ENCODE peak calls at places on chromosomes 1 and 21, in nine cellular contexts. K is sigmoid colon, P is HFFc6, M is left ventricle myocardium inferior, F is thoracic aorta, U is neural progenitor cell, X is cardiac fibroblast, Z is testis, T is GM06990. W is an unnamed sample.

GRCh38 chr1:111976332-111976731 is 13.1 kb downstream of the KCND3 start:
- DNase-seq in K (no peak), P (no peak), M (no peak), F (no peak), U (no peak), X (no peak), Z (no peak), T (no peak), W (no peak)

GRCh38 chr21:28794341-28794970 is 198.2 kb downstream of the LTN1 start:
- DNase-seq in K (no peak), P (no peak), M (no peak), F (no peak), U (no peak), X (peak), Z (no peak), T (no peak), W (no peak)

GRCh38 chr1:154951901-154952657 is 3.8 kb downstream of the PBXIP1 start:
- DNase-seq in K (no peak), P (no peak), M (no peak), F (no peak), U (no peak), X (no peak), Z (no peak), T (no peak), W (no peak)

GRCh38 chr1:209341689-209342420 is 241.7 kb upstream of the CAMK1G start:
- DNase-seq in K (no peak), P (no peak), M (no peak), F (no peak), U (no peak), X (no peak), Z (no peak), T (no peak), W (no peak)

GRCh38 chr1:42927920-42928505 is 30.7 kb downstream of the SLC2A1 start:
- DNase-seq in K (no peak), P (no peak), M (no peak), F (no peak), U (no peak), X (no peak), Z (no peak), T (no peak), W (no peak)

GRCh38 chr1:44354268-44354839 is 703 bp downstream of the ERI3 start:
- DNase-seq in K (no peak), P (no peak), M (no peak), F (no peak), U (no peak), X (peak), Z (no peak), T (no peak), W (no peak)

GRCh38 chr1:237756304-237756967 is 134.3 kb downstream of the ZP4 start:
- DNase-seq in K (no peak), P (no peak), M (no peak), F (no peak), U (no peak), X (no peak), Z (no peak), T (no peak), W (no peak)

GRCh38 chr1:196467230-196467629 is 141.0 kb downstream of the KCNT2 start:
- DNase-seq in K (no peak), P (no peak), M (no peak), F (no peak), U (no peak), X (no peak), Z (no peak), T (no peak), W (no peak)

GRCh38 chr1:190205713-190206112 is 272.0 kb downstream of the BRINP3 start:
- DNase-seq in K (no peak), P (no peak), M (no peak), F (no peak), U (no peak), X (peak), Z (no peak), T (no peak), W (no peak)

GRCh38 chr1:20648946-20649345 is 12.2 kb downstream of the DDOST start:
- DNase-seq in K (no peak), P (no peak), M (no peak), F (no peak), U (no peak), X (no peak), Z (no peak), T (no peak), W (no peak)

GRCh38 chr1:3483801-3484444 is 29.5 kb downstream of the ARHGEF16 start:
- DNase-seq in K (no peak), P (no peak), M (no peak), F (no peak), U (peak), X (peak), Z (peak), T (no peak), W (no peak)

GRCh38 chr1:67646145-67647035 is 38.6 kb upstream of the GADD45A start:
- DNase-seq in K (no peak), P (peak), M (peak), F (no peak), U (peak), X (peak), Z (peak), T (no peak), W (no peak)

GRCh38 chr1:79373481-79374132 is 367.1 kb upstream of the ADGRL4 start:
- DNase-seq in K (no peak), P (no peak), M (no peak), F (no peak), U (no peak), X (peak), Z (no peak), T (no peak), W (no peak)

GRCh38 chr1:220528049-220528678 is at the start of gene MARK1:
- DNase-seq in K (peak), P (no peak), M (peak), F (no peak), U (peak), X (peak), Z (peak), T (peak), W (no peak)

GRCh38 chr1:29445330-29445729 is 209.0 kb downstream of the PTPRU start:
- DNase-seq in K (no peak), P (no peak), M (no peak), F (no peak), U (no peak), X (no peak), Z (no peak), T (no peak), W (no peak)

GRCh38 chr1:247680171-247680570 is 632 bp upstream of the OR13G1 start:
- DNase-seq in K (no peak), P (no peak), M (no peak), F (no peak), U (no peak), X (no peak), Z (no peak), T (no peak), W (no peak)

GRCh38 chr1:181554465-181554864 is 71.1 kb downstream of the CACNA1E start:
- DNase-seq in K (no peak), P (no peak), M (no peak), F (no peak), U (no peak), X (no peak), Z (no peak), T (no peak), W (no peak)

GRCh38 chr1:29677028-29678024 is 441.0 kb downstream of the PTPRU start:
- DNase-seq in K (no peak), P (no peak), M (no peak), F (no peak), U (no peak), X (no peak), Z (no peak), T (no peak), W (no peak)

GRCh38 chr1:153639280-153639679 is 5.4 kb downstream of the CHTOP start:
- DNase-seq in K (no peak), P (no peak), M (no peak), F (no peak), U (no peak), X (no peak), Z (no peak), T (no peak), W (no peak)

GRCh38 chr1:60573121-60573520 is 499.6 kb upstream of the C1orf87 start:
- DNase-seq in K (no peak), P (no peak), M (no peak), F (no peak), U (no peak), X (peak), Z (no peak), T (no peak), W (no peak)

GRCh38 chr1:63777286-63777685 is 3.5 kb downstream of the ROR1 start:
- DNase-seq in K (no peak), P (no peak), M (no peak), F (no peak), U (no peak), X (no peak), Z (no peak), T (no peak), W (no peak)

GRCh38 chr1:10671090-10671489 is 125.4 kb downstream of the CASZ1 start:
- DNase-seq in K (no peak), P (no peak), M (no peak), F (no peak), U (no peak), X (no peak), Z (no peak), T (no peak), W (no peak)

GRCh38 chr1:181812211-181812610 is 249.3 kb downstream of the ZNF648 start:
- DNase-seq in K (no peak), P (no peak), M (no peak), F (no peak), U (peak), X (no peak), Z (no peak), T (no peak), W (no peak)

GRCh38 chr1:38003261-38004250 is 1.8 kb downstream of the FHL3 start:
- DNase-seq in K (no peak), P (no peak), M (no peak), F (no peak), U (no peak), X (peak), Z (no peak), T (no peak), W (no peak)

GRCh38 chr1:12305377-12305776 is 75.5 kb downstream of the VPS13D start:
- DNase-seq in K (no peak), P (no peak), M (no peak), F (no peak), U (no peak), X (no peak), Z (no peak), T (no peak), W (no peak)

GRCh38 chr21:42570841-42571387 is 57.3 kb downstream of the SLC37A1 start:
- DNase-seq in K (peak), P (no peak), M (no peak), F (no peak), U (peak), X (no peak), Z (peak), T (no peak), W (no peak)

GRCh38 chr1:113223040-113223439 is 150.0 kb downstream of the LRIG2 start:
- DNase-seq in K (no peak), P (no peak), M (no peak), F (no peak), U (no peak), X (no peak), Z (no peak), T (no peak), W (no peak)
- TF ChIP-seq CTCF in K (no peak), P (no peak), M (no peak), F (no peak), U (no peak), X (no peak), Z (no peak), T (no peak), W (no peak)

GRCh38 chr1:215581896-215582295 is 14.8 kb downstream of the KCTD3 start:
- DNase-seq in K (no peak), P (no peak), M (no peak), F (no peak), U (no peak), X (no peak), Z (no peak), T (no peak), W (no peak)
- TF ChIP-seq CTCF in K (no peak), P (peak), M (no peak), F (no peak), U (no peak), X (no peak), Z (no peak), T (no peak), W (no peak)

GRCh38 chr1:58035523-58035922 is 511.0 kb downstream of the OMA1 start:
- DNase-seq in K (no peak), P (no peak), M (no peak), F (no peak), U (peak), X (peak), Z (no peak), T (no peak), W (no peak)
- TF ChIP-seq CTCF in K (no peak), P (peak), M (no peak), F (no peak), U (peak), X (no peak), Z (no peak), T (peak), W (no peak)

GRCh38 chr1:235586413-235586812 is 63.2 kb downstream of the GNG4 start:
- DNase-seq in K (no peak), P (no peak), M (no peak), F (no peak), U (peak), X (no peak), Z (no peak), T (no peak), W (no peak)
- TF ChIP-seq CTCF in K (no peak), P (no peak), M (no peak), F (no peak), U (peak), X (no peak), Z (no peak), T (no peak), W (no peak)

GRCh38 chr1:167052389-167052788 is 37.8 kb downstream of the GPA33 start:
- DNase-seq in K (no peak), P (peak), M (no peak), F (no peak), U (peak), X (no peak), Z (no peak), T (no peak), W (no peak)
- TF ChIP-seq CTCF in K (no peak), P (peak), M (peak), F (no peak), U (peak), X (peak), Z (peak), T (peak), W (no peak)

DNA sequence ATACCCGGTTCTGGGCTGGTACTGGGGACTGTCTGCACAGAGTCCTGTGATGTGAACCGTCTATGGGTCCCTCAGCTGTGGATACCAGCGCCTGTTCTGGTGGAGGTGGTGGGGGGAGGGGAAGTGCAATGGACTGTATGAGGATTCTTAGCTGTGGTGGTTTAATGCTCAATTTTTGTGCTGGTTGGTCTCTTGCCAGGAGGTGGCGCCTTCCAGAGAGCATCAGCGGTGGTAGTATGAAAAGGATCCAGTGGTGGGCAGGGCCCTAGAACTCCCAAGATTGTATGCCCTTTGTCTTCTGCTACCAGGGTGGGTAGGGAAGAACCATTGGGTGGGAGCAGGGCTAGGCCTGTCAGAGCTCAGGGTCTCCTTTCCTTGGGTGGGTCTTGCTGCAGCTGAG is 89.4 kb upstream of the B3GALT2 start:
- DNase-seq in K (no peak), P (no peak), M (no peak), F (no peak), U (peak), X (no peak), Z (no peak), T (no peak), W (no peak)
- TF ChIP-seq CTCF in K (no peak), P (no peak), M (no peak), F (no peak), U (peak), X (no peak), Z (no peak), T (no peak), W (no peak)

GRCh38 chr1:40872266-40872665 is 10.1 kb upstream of the CITED4 start:
- DNase-seq in K (no peak), P (no peak), M (no peak), F (no peak), U (no peak), X (peak), Z (no peak), T (no peak), W (no peak)

GRCh38 chr1:40873863-40874472 is 11.8 kb upstream of the CITED4 start:
- DNase-seq in K (no peak), P (no peak), M (no peak), F (no peak), U (no peak), X (no peak), Z (no peak), T (no peak), W (no peak)

GRCh38 chr1:40866408-40866788 is 4.2 kb upstream of the CITED4 start:
- DNase-seq in K (no peak), P (no peak), M (no peak), F (no peak), U (no peak), X (no peak), Z (no peak), T (no peak), W (no peak)

GRCh38 chr1:40870135-40870728 is 8.1 kb upstream of the CITED4 start:
- DNase-seq in K (no peak), P (peak), M (no peak), F (no peak), U (no peak), X (peak), Z (no peak), T (no peak), W (no peak)

GRCh38 chr1:40868051-40868723 is 6.0 kb upstream of the CITED4 start:
- DNase-seq in K (no peak), P (peak), M (no peak), F (no peak), U (no peak), X (peak), Z (no peak), T (no peak), W (no peak)
- TF ChIP-seq CTCF in K (no peak), P (no peak), M (no peak), F (no peak), U (no peak), X (no peak), Z (no peak), T (no peak), W (no peak)

GRCh38 chr1:164519426-164519825 is 39.6 kb upstream of the PBX1 start:
- DNase-seq in K (no peak), P (no peak), M (no peak), F (no peak), U (no peak), X (no peak), Z (no peak), T (no peak), W (no peak)
- TF ChIP-seq CTCF in K (no peak), P (no peak), M (no peak), F (no peak), U (no peak), X (no peak), Z (no peak), T (no peak), W (no peak)

GRCh38 chr1:248736992-248737391 is 18.6 kb downstream of the LYPD8 start:
- DNase-seq in K (no peak), P (no peak), M (no peak), F (no peak), U (no peak), X (no peak), Z (no peak), T (no peak), W (no peak)

GRCh38 chr1:248737457-248737856 is 18.1 kb downstream of the LYPD8 start:
- DNase-seq in K (no peak), P (no peak), M (no peak), F (no peak), U (no peak), X (no peak), Z (no peak), T (no peak), W (no peak)

GRCh38 chr1:248740876-248741275 is 14.7 kb downstream of the LYPD8 start:
- DNase-seq in K (no peak), P (no peak), M (no peak), F (no peak), U (no peak), X (no peak), Z (no peak), T (no peak), W (no peak)

GRCh38 chr1:248739580-248740205 is 15.9 kb downstream of the LYPD8 start:
- DNase-seq in K (no peak), P (no peak), M (no peak), F (no peak), U (no peak), X (no peak), Z (no peak), T (no peak), W (no peak)
- TF ChIP-seq CTCF in K (no peak), P (no peak), M (no peak), F (no peak), U (no peak), X (no peak), Z (no peak), T (no peak), W (no peak)